ENCODE peak calls at places on chromosomes 13 and 19, in eight cellular contexts. O is lower leg skin, Y is NCI-H1417, J is NCI-H460, S is nephron progenitor cell, T is esophagus squamous epithelium, X is mesenchymal stem cell, A is epithelial cell of esophagus. B is an unnamed sample.

GRCh38 chr13:20074956-20075355 is 85.9 kb downstream of the GJA3 start:
- DNase-seq in O (no peak), Y (no peak), J (no peak), S (no peak), T (no peak), X (peak), A (no peak), B (no peak)

GRCh38 chr19:3479177-3479818 is 1.0 kb downstream of the SMIM24 start:
- DNase-seq in O (no peak), Y (no peak), J (no peak), S (peak), T (no peak), X (no peak), A (no peak), B (no peak)

GRCh38 chr19:50232600-50232999 is 29.2 kb downstream of the MYH14 start:
- DNase-seq in O (no peak), Y (no peak), J (no peak), S (no peak), T (no peak), X (no peak), A (no peak), B (no peak)

GRCh38 chr19:43780706-43781525 is at the start of gene KCNN4:
- DNase-seq in O (no peak), Y (no peak), J (no peak), S (no peak), T (peak), X (peak), A (peak), B (peak)

GRCh38 chr19:17114414-17114831 is 38.8 kb downstream of the MYO9B start:
- DNase-seq in O (no peak), Y (no peak), J (no peak), S (no peak), T (no peak), X (no peak), A (peak), B (no peak)

GRCh38 chr13:31053098-31053497 is 108.6 kb downstream of the HSPH1 start:
- DNase-seq in O (peak), Y (no peak), J (no peak), S (no peak), T (no peak), X (peak), A (peak), B (no peak)

GRCh38 chr19:58275564-58275963 is 3.2 kb upstream of the ZNF8 start:
- DNase-seq in O (no peak), Y (no peak), J (no peak), S (no peak), T (no peak), X (no peak), A (no peak), B (no peak)

GRCh38 chr19:5823579-5824281 is 15.8 kb downstream of the FUT6 start:
- DNase-seq in O (no peak), Y (no peak), J (peak), S (no peak), T (no peak), X (peak), A (peak), B (no peak)

GRCh38 chr19:28867978-28868377 is 345.0 kb downstream of the UQCRFS1 start:
- DNase-seq in O (no peak), Y (no peak), J (no peak), S (no peak), T (no peak), X (no peak), A (no peak), B (no peak)

GRCh38 chr19:10566658-10567410 is 1.0 kb upstream of the KRI1 start:
- DNase-seq in O (no peak), Y (no peak), J (no peak), S (no peak), T (no peak), X (peak), A (no peak), B (no peak)

GRCh38 chr19:39727070-39727800 is 10.6 kb downstream of the CLC start:
- DNase-seq in O (no peak), Y (no peak), J (no peak), S (no peak), T (no peak), X (no peak), A (no peak), B (no peak)

GRCh38 chr19:1470864-1471513 is 8.0 kb downstream of the C19orf25 start:
- DNase-seq in O (no peak), Y (peak), J (no peak), S (peak), T (no peak), X (no peak), A (peak), B (no peak)

GRCh38 chr13:26656919-26657318 is 99.4 kb downstream of the WASF3 start:
- DNase-seq in O (no peak), Y (no peak), J (no peak), S (no peak), T (no peak), X (peak), A (peak), B (no peak)

GRCh38 chr13:74015137-74015536 is 119.1 kb downstream of the KLF12 start:
- DNase-seq in O (no peak), Y (no peak), J (no peak), S (no peak), T (no peak), X (no peak), A (peak), B (no peak)

GRCh38 chr19:57269515-57270250 is 10.6 kb upstream of the ZNF460 start:
- DNase-seq in O (no peak), Y (no peak), J (no peak), S (no peak), T (no peak), X (peak), A (peak), B (peak)

GRCh38 chr13:79709526-79709925 is 228.6 kb downstream of the NDFIP2 start:
- DNase-seq in O (no peak), Y (no peak), J (no peak), S (no peak), T (no peak), X (no peak), A (no peak), B (peak)